ENCODE peak calls at places on chromosomes 6 and 20, in eight cellular contexts. One of them, this sample, is unnamed.

GRCh38 chr6:54191460-54191859 is 80.2 kb downstream of the MLIP start:
- DNase-seq in tibial artery: no peak
- DNase-seq in RWPE1: no peak
- DNase-seq in dorsolateral prefrontal cortex: no peak
- DNase-seq in lower leg skin: no peak
- DNase-seq in A549: peak
- DNase-seq in body of pancreas: no peak
- DNase-seq in GM12864: no peak
- DNase-seq in this sample: no peak

GRCh38 chr20:11677445-11678235 is 240.1 kb upstream of the BTBD3 start:
- DNase-seq in tibial artery: no peak
- DNase-seq in GM12864: no peak
- DNase-seq in RWPE1: no peak
- DNase-seq in lower leg skin: no peak
- DNase-seq in body of pancreas: no peak
- DNase-seq in dorsolateral prefrontal cortex: no peak
- DNase-seq in A549: no peak
- DNase-seq in this sample: no peak

GRCh38 chr6:83370607-83371006 is 60.2 kb downstream of the ME1 start:
- DNase-seq in A549: no peak
- DNase-seq in GM12864: no peak
- DNase-seq in RWPE1: no peak
- DNase-seq in body of pancreas: no peak
- DNase-seq in dorsolateral prefrontal cortex: no peak
- DNase-seq in lower leg skin: no peak
- DNase-seq in tibial artery: no peak
- DNase-seq in this sample: no peak

GRCh38 chr6:7058250-7058923 is 49.4 kb upstream of the RREB1 start:
- DNase-seq in lower leg skin: no peak
- DNase-seq in dorsolateral prefrontal cortex: no peak
- DNase-seq in A549: peak
- DNase-seq in RWPE1: peak
- DNase-seq in body of pancreas: peak
- DNase-seq in GM12864: no peak
- DNase-seq in tibial artery: no peak
- DNase-seq in this sample: no peak

GRCh38 chr6:75149253-75149652 is 56.6 kb downstream of the COL12A1 start:
- DNase-seq in tibial artery: no peak
- DNase-seq in dorsolateral prefrontal cortex: no peak
- DNase-seq in lower leg skin: no peak
- DNase-seq in body of pancreas: no peak
- DNase-seq in GM12864: no peak
- DNase-seq in RWPE1: no peak
- DNase-seq in A549: no peak
- DNase-seq in this sample: no peak

GRCh38 chr6:108896111-108896661 is 48.0 kb downstream of the ARMC2 start:
- DNase-seq in dorsolateral prefrontal cortex: no peak
- DNase-seq in body of pancreas: no peak
- DNase-seq in A549: no peak
- DNase-seq in lower leg skin: no peak
- DNase-seq in RWPE1: peak
- DNase-seq in tibial artery: no peak
- DNase-seq in GM12864: no peak
- DNase-seq in this sample: peak

GRCh38 chr20:21077809-21078345 is 28.3 kb downstream of the LINC00237 start:
- DNase-seq in dorsolateral prefrontal cortex: no peak
- DNase-seq in GM12864: no peak
- DNase-seq in lower leg skin: no peak
- DNase-seq in RWPE1: no peak
- DNase-seq in tibial artery: no peak
- DNase-seq in body of pancreas: no peak
- DNase-seq in A549: no peak
- DNase-seq in this sample: no peak

GRCh38 chr20:56799187-56799586 is 170.1 kb downstream of the TFAP2C start:
- DNase-seq in lower leg skin: no peak
- DNase-seq in RWPE1: no peak
- DNase-seq in dorsolateral prefrontal cortex: no peak
- DNase-seq in GM12864: no peak
- DNase-seq in A549: no peak
- DNase-seq in body of pancreas: no peak
- DNase-seq in tibial artery: no peak
- DNase-seq in this sample: no peak

DNA sequence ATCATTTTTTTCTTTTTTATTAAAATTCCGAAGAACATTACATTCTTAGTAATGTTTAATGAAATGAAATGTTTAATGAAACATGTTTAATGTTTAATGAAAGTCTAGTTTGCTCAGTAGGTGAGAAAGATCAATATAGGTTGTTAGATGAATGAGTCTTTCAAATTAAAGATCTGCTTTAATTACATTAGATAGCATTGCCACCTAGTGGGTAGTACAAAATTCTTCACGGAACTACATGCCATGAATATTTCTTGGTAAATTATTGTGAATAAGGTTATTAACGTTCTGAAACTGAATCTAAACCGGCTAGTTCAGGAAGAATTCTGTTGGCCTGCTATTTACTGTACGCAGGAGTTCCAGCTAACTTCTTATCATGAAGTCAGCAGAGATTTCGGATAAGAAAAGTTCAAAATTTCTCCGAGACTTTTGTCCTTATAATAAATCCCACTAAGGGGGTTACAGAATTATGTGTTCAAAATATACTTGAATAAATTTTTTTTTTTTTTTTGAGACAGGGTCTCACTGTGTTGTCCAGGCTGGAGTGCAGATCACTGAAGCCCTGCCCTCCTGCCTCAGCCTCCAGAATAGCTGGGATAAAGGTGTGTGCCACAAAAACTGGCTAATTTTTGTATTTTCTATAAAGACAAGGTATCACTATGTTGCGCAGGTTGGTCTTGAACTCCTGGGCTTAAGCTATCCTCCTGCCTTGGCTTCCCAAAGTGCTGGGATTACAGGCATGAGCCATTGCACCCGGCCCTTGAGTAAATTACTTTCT is 7.9 kb upstream of the GMNN start:
- DNase-seq in RWPE1: peak
- DNase-seq in GM12864: no peak
- DNase-seq in dorsolateral prefrontal cortex: no peak
- DNase-seq in A549: peak
- DNase-seq in body of pancreas: no peak
- DNase-seq in lower leg skin: no peak
- DNase-seq in tibial artery: no peak
- DNase-seq in this sample: peak
- TF ChIP-seq CTCF in RWPE1: peak
- TF ChIP-seq CTCF in GM12864: peak
- TF ChIP-seq CTCF in dorsolateral prefrontal cortex: peak
- TF ChIP-seq CTCF in A549: peak
- TF ChIP-seq CTCF in body of pancreas: peak
- TF ChIP-seq CTCF in lower leg skin: no peak
- TF ChIP-seq CTCF in tibial artery: peak
- TF ChIP-seq CTCF in this sample: peak

GRCh38 chr6:38719358-38719757 is 4.2 kb downstream of the DNAH8 start:
- DNase-seq in dorsolateral prefrontal cortex: no peak
- DNase-seq in RWPE1: no peak
- DNase-seq in tibial artery: no peak
- DNase-seq in lower leg skin: no peak
- DNase-seq in body of pancreas: no peak
- DNase-seq in A549: no peak
- DNase-seq in GM12864: no peak
- DNase-seq in this sample: no peak
- TF ChIP-seq CTCF in dorsolateral prefrontal cortex: no peak
- TF ChIP-seq CTCF in RWPE1: no peak
- TF ChIP-seq CTCF in tibial artery: no peak
- TF ChIP-seq CTCF in lower leg skin: no peak
- TF ChIP-seq CTCF in body of pancreas: no peak
- TF ChIP-seq CTCF in A549: no peak
- TF ChIP-seq CTCF in GM12864: no peak
- TF ChIP-seq CTCF in this sample: no peak

GRCh38 chr6:78438135-78438534 is 429.2 kb upstream of the IRAK1BP1 start:
- DNase-seq in RWPE1: no peak
- DNase-seq in body of pancreas: no peak
- DNase-seq in tibial artery: no peak
- DNase-seq in GM12864: no peak
- DNase-seq in lower leg skin: no peak
- DNase-seq in dorsolateral prefrontal cortex: no peak
- DNase-seq in A549: no peak
- DNase-seq in this sample: no peak

GRCh38 chr6:78436335-78436734 is 431.0 kb upstream of the IRAK1BP1 start:
- DNase-seq in dorsolateral prefrontal cortex: no peak
- DNase-seq in RWPE1: peak
- DNase-seq in tibial artery: no peak
- DNase-seq in A549: peak
- DNase-seq in lower leg skin: no peak
- DNase-seq in GM12864: no peak
- DNase-seq in body of pancreas: no peak
- DNase-seq in this sample: no peak
- TF ChIP-seq CTCF in dorsolateral prefrontal cortex: no peak
- TF ChIP-seq CTCF in RWPE1: no peak
- TF ChIP-seq CTCF in tibial artery: no peak
- TF ChIP-seq CTCF in A549: peak
- TF ChIP-seq CTCF in lower leg skin: no peak
- TF ChIP-seq CTCF in GM12864: no peak
- TF ChIP-seq CTCF in body of pancreas: no peak
- TF ChIP-seq CTCF in this sample: peak

GRCh38 chr6:135012349-135012748 is 42.3 kb downstream of the HBS1L start:
- DNase-seq in lower leg skin: no peak
- DNase-seq in A549: no peak
- DNase-seq in RWPE1: no peak
- DNase-seq in body of pancreas: no peak
- DNase-seq in GM12864: no peak
- DNase-seq in dorsolateral prefrontal cortex: no peak
- DNase-seq in tibial artery: no peak
- DNase-seq in this sample: no peak
- TF ChIP-seq CTCF in lower leg skin: no peak
- TF ChIP-seq CTCF in A549: no peak
- TF ChIP-seq CTCF in RWPE1: no peak
- TF ChIP-seq CTCF in body of pancreas: no peak
- TF ChIP-seq CTCF in GM12864: no peak
- TF ChIP-seq CTCF in dorsolateral prefrontal cortex: no peak
- TF ChIP-seq CTCF in tibial artery: no peak
- TF ChIP-seq CTCF in this sample: no peak

GRCh38 chr6:99130897-99131873 is 183.4 kb upstream of the FBXL4 start:
- DNase-seq in body of pancreas: no peak
- DNase-seq in A549: no peak
- DNase-seq in lower leg skin: no peak
- DNase-seq in RWPE1: no peak
- DNase-seq in tibial artery: no peak
- DNase-seq in dorsolateral prefrontal cortex: no peak
- DNase-seq in GM12864: no peak
- DNase-seq in this sample: no peak
- TF ChIP-seq CTCF in body of pancreas: no peak
- TF ChIP-seq CTCF in A549: no peak
- TF ChIP-seq CTCF in lower leg skin: no peak
- TF ChIP-seq CTCF in RWPE1: no peak
- TF ChIP-seq CTCF in tibial artery: no peak
- TF ChIP-seq CTCF in dorsolateral prefrontal cortex: peak
- TF ChIP-seq CTCF in GM12864: no peak
- TF ChIP-seq CTCF in this sample: no peak

GRCh38 chr20:48730977-48731376 is 96.8 kb downstream of the PREX1 start:
- DNase-seq in A549: no peak
- DNase-seq in body of pancreas: no peak
- DNase-seq in RWPE1: no peak
- DNase-seq in tibial artery: no peak
- DNase-seq in lower leg skin: no peak
- DNase-seq in dorsolateral prefrontal cortex: no peak
- DNase-seq in GM12864: no peak
- DNase-seq in this sample: no peak

GRCh38 chr20:48727226-48727625 is 100.6 kb downstream of the PREX1 start:
- DNase-seq in A549: no peak
- DNase-seq in GM12864: no peak
- DNase-seq in body of pancreas: no peak
- DNase-seq in tibial artery: no peak
- DNase-seq in RWPE1: no peak
- DNase-seq in dorsolateral prefrontal cortex: no peak
- DNase-seq in lower leg skin: no peak
- DNase-seq in this sample: no peak

GRCh38 chr20:48729538-48729937 is 98.3 kb downstream of the PREX1 start:
- DNase-seq in RWPE1: no peak
- DNase-seq in GM12864: no peak
- DNase-seq in dorsolateral prefrontal cortex: no peak
- DNase-seq in A549: no peak
- DNase-seq in lower leg skin: no peak
- DNase-seq in body of pancreas: no peak
- DNase-seq in tibial artery: no peak
- DNase-seq in this sample: no peak

GRCh38 chr20:48725589-48725991 is 102.2 kb downstream of the PREX1 start:
- DNase-seq in A549: peak
- DNase-seq in dorsolateral prefrontal cortex: no peak
- DNase-seq in body of pancreas: no peak
- DNase-seq in tibial artery: no peak
- DNase-seq in RWPE1: peak
- DNase-seq in lower leg skin: no peak
- DNase-seq in GM12864: no peak
- DNase-seq in this sample: no peak

DNA sequence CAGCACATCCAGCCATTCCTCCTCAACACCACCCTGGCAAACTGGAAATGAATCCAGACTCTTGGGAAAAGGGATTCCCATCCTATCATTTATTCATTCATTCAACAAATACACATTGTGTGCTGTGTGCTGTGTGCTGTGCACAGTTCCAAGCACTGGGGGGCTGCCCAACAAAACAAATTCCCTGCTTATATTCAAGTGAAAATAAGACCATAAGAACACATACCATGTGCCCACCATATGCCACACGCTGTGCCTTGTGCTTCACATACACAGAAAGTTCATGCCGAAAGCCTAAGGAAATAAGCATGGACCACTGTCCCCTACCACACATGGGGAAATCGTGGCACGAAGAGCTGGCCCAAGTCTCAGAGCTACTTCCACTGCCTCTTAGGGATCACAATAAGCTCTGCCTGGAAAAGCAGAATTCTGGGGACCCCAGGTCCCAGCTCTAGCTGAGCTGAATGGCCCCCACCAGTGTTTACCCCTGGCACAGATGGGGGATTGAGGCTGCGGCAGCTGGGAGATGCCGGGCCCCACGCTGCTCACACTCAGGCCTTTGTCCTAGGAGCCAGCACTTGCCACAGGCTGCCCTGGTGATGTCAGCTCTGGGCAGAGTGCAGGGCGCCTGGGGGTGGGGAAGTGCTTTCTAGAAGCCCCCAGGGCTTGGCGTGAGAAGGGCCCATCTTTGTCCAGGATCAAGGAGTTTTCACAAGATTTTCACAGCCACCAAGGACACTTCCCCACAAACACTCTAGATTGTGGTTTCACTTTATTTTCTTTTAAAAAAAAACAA is 99.6 kb downstream of the PREX1 start:
- DNase-seq in tibial artery: no peak
- DNase-seq in body of pancreas: no peak
- DNase-seq in A549: no peak
- DNase-seq in GM12864: no peak
- DNase-seq in lower leg skin: no peak
- DNase-seq in dorsolateral prefrontal cortex: peak
- DNase-seq in RWPE1: no peak
- DNase-seq in this sample: no peak
- TF ChIP-seq CTCF in tibial artery: no peak
- TF ChIP-seq CTCF in body of pancreas: no peak
- TF ChIP-seq CTCF in A549: no peak
- TF ChIP-seq CTCF in GM12864: peak
- TF ChIP-seq CTCF in lower leg skin: no peak
- TF ChIP-seq CTCF in dorsolateral prefrontal cortex: no peak
- TF ChIP-seq CTCF in RWPE1: no peak
- TF ChIP-seq CTCF in this sample: no peak